ENCODE peak calls at places on chromosomes 1 and 21, in four cellular contexts. One of them, this sample, is unnamed.

GRCh38 chr21:37862536-37862935 is 53.7 kb downstream of the KCNJ6 start:
- DNase-seq in mesendoderm: peak
- DNase-seq in IMR-90: peak
- DNase-seq in H9: peak
- DNase-seq in this sample: no peak

GRCh38 chr1:247288341-247288740 is 32.5 kb downstream of the VN1R5 start:
- DNase-seq in H9: no peak
- DNase-seq in mesendoderm: no peak
- DNase-seq in IMR-90: no peak
- DNase-seq in this sample: no peak

GRCh38 chr1:219880765-219881457 is 47.4 kb downstream of the SLC30A10 start:
- DNase-seq in IMR-90: no peak
- DNase-seq in mesendoderm: peak
- DNase-seq in H9: no peak
- DNase-seq in this sample: no peak

GRCh38 chr1:27992271-27992670 is 32.5 kb downstream of the XKR8 start:
- DNase-seq in IMR-90: no peak
- DNase-seq in mesendoderm: no peak
- DNase-seq in H9: no peak
- DNase-seq in this sample: no peak

GRCh38 chr21:45992311-45993209 is 11.0 kb downstream of the COL6A1 start:
- DNase-seq in H9: no peak
- DNase-seq in IMR-90: no peak
- DNase-seq in mesendoderm: no peak
- DNase-seq in this sample: no peak

GRCh38 chr1:175207971-175208370 is 15.4 kb upstream of the KIAA0040 start:
- DNase-seq in IMR-90: no peak
- DNase-seq in H9: no peak
- DNase-seq in mesendoderm: no peak
- DNase-seq in this sample: no peak

GRCh38 chr21:42701706-42702456 is 48.5 kb downstream of the PDE9A start:
- DNase-seq in H9: no peak
- DNase-seq in mesendoderm: no peak
- DNase-seq in IMR-90: no peak
- DNase-seq in this sample: no peak

GRCh38 chr1:82110366-82111254 is 309.9 kb downstream of the ADGRL2 start:
- DNase-seq in mesendoderm: no peak
- DNase-seq in H9: no peak
- DNase-seq in IMR-90: no peak
- DNase-seq in this sample: no peak

GRCh38 chr1:31579374-31579773 is 3.1 kb downstream of the TINAGL1 start:
- DNase-seq in mesendoderm: peak
- DNase-seq in IMR-90: no peak
- DNase-seq in H9: peak
- DNase-seq in this sample: no peak

GRCh38 chr1:68111804-68112436 is 61.5 kb upstream of the DIRAS3 start:
- DNase-seq in mesendoderm: peak
- DNase-seq in IMR-90: peak
- DNase-seq in H9: no peak
- DNase-seq in this sample: peak

GRCh38 chr1:246497331-246497915 is 9.7 kb downstream of the SMYD3 start:
- DNase-seq in IMR-90: peak
- DNase-seq in H9: no peak
- DNase-seq in mesendoderm: peak
- DNase-seq in this sample: peak

GRCh38 chr1:211259596-211260126 is 495 bp downstream of the RCOR3 start:
- DNase-seq in H9: no peak
- DNase-seq in IMR-90: no peak
- DNase-seq in mesendoderm: no peak
- DNase-seq in this sample: no peak

GRCh38 chr21:41634858-41635257 is 126.9 kb upstream of the TMPRSS2 start:
- DNase-seq in IMR-90: peak
- DNase-seq in H9: no peak
- DNase-seq in mesendoderm: no peak
- DNase-seq in this sample: no peak

GRCh38 chr21:45892156-45892919 is 89.2 kb upstream of the COL6A1 start:
- DNase-seq in IMR-90: no peak
- DNase-seq in mesendoderm: no peak
- DNase-seq in H9: no peak
- DNase-seq in this sample: no peak

GRCh38 chr1:27367160-27367650 is 444 bp upstream of the MAP3K6 start:
- DNase-seq in IMR-90: no peak
- DNase-seq in mesendoderm: no peak
- DNase-seq in H9: no peak
- DNase-seq in this sample: no peak

GRCh38 chr1:54971317-54971791 is 9.1 kb upstream of the TMEM61 start:
- DNase-seq in IMR-90: peak
- DNase-seq in mesendoderm: no peak
- DNase-seq in H9: no peak
- DNase-seq in this sample: no peak

GRCh38 chr1:107454786-107455185 is 313.9 kb downstream of the NTNG1 start:
- DNase-seq in H9: no peak
- DNase-seq in IMR-90: no peak
- DNase-seq in mesendoderm: no peak
- DNase-seq in this sample: no peak

GRCh38 chr1:25106352-25106751 is 126.0 kb downstream of the SYF2 start:
- DNase-seq in IMR-90: no peak
- DNase-seq in H9: no peak
- DNase-seq in mesendoderm: no peak
- DNase-seq in this sample: no peak

GRCh38 chr21:38751379-38752050 is 54.2 kb upstream of the ETS2 start:
- DNase-seq in IMR-90: no peak
- DNase-seq in mesendoderm: no peak
- DNase-seq in H9: no peak
- DNase-seq in this sample: no peak

GRCh38 chr1:42767510-42767924 is 468 bp downstream of the C1orf50 start:
- DNase-seq in mesendoderm: no peak
- DNase-seq in H9: no peak
- DNase-seq in IMR-90: no peak
- DNase-seq in this sample: no peak

GRCh38 chr1:42765271-42765670 is 1.6 kb downstream of the P3H1 start:
- DNase-seq in IMR-90: no peak
- DNase-seq in H9: no peak
- DNase-seq in mesendoderm: no peak
- DNase-seq in this sample: no peak

GRCh38 chr1:42765832-42766722 is 751 bp downstream of the P3H1 start:
- DNase-seq in mesendoderm: peak
- DNase-seq in IMR-90: peak
- DNase-seq in H9: peak
- DNase-seq in this sample: peak

GRCh38 chr1:42768172-42768571 is 1.1 kb downstream of the C1orf50 start:
- DNase-seq in IMR-90: no peak
- DNase-seq in H9: no peak
- DNase-seq in mesendoderm: no peak
- DNase-seq in this sample: no peak

GRCh38 chr1:42766723-42767509 is at the start of the genes C1orf50 and P3H1:
- DNase-seq in H9: peak
- DNase-seq in mesendoderm: peak
- DNase-seq in IMR-90: peak
- DNase-seq in this sample: peak
- H3K18ac ChIP-seq in H9: peak
- H3K18ac ChIP-seq in mesendoderm: peak
- H3K18ac ChIP-seq in IMR-90: peak
- H3K18ac ChIP-seq in this sample: peak

DNA sequence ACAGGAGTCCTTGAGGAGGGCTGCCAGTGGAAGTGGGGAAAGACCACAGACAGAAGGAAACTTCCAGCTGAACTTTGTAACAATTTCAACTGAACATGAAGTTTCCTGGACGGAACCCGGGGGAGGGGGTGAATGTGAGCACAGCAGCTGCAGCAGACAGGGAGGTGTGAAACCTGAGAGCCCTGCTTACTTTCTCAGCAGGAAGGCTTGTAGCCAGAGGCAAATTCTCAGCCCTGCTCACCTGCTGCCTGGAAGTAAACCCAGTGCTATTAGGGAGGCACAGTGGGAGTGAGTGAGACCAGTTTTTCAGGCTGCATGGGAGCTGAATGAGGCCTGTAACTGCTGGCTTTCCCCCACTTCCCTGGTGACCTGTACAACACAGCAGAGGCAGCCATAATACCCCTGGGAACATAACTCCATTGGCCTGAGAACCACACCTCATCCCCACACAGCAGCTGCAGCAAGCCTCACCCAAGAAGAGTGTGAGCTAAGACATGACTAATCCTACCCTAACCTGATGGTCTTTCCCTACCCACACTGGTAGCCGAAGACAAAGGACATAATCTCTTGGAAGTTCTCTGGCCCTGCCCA is 9.6 kb upstream of the SPRR2F start:
- DNase-seq in H9: peak
- DNase-seq in mesendoderm: peak
- DNase-seq in IMR-90: no peak
- DNase-seq in this sample: peak
- H3K18ac ChIP-seq in H9: peak
- H3K18ac ChIP-seq in mesendoderm: no peak
- H3K18ac ChIP-seq in IMR-90: no peak
- H3K18ac ChIP-seq in this sample: peak

GRCh38 chr1:42914092-42914625 is 44.5 kb downstream of the SLC2A1 start:
- DNase-seq in IMR-90: no peak
- DNase-seq in H9: no peak
- DNase-seq in mesendoderm: no peak
- DNase-seq in this sample: no peak

GRCh38 chr1:42908046-42908445 is 50.6 kb downstream of the SLC2A1 start:
- DNase-seq in IMR-90: no peak
- DNase-seq in H9: no peak
- DNase-seq in mesendoderm: no peak
- DNase-seq in this sample: no peak

GRCh38 chr1:42913426-42914091 is 45.1 kb downstream of the SLC2A1 start:
- DNase-seq in IMR-90: peak
- DNase-seq in H9: peak
- DNase-seq in mesendoderm: peak
- DNase-seq in this sample: peak

GRCh38 chr1:42915456-42915855 is 43.2 kb downstream of the SLC2A1 start:
- DNase-seq in H9: peak
- DNase-seq in IMR-90: no peak
- DNase-seq in mesendoderm: no peak
- DNase-seq in this sample: no peak

GRCh38 chr1:42910985-42911384 is 47.7 kb downstream of the SLC2A1 start:
- DNase-seq in H9: peak
- DNase-seq in IMR-90: no peak
- DNase-seq in mesendoderm: peak
- DNase-seq in this sample: no peak
- H3K18ac ChIP-seq in H9: no peak
- H3K18ac ChIP-seq in IMR-90: no peak
- H3K18ac ChIP-seq in mesendoderm: no peak
- H3K18ac ChIP-seq in this sample: no peak

GRCh38 chr1:233689017-233689747 is 75.3 kb downstream of the KCNK1 start:
- DNase-seq in IMR-90: no peak
- DNase-seq in mesendoderm: no peak
- DNase-seq in H9: no peak
- DNase-seq in this sample: no peak
- H3K18ac ChIP-seq in IMR-90: no peak
- H3K18ac ChIP-seq in mesendoderm: no peak
- H3K18ac ChIP-seq in H9: no peak
- H3K18ac ChIP-seq in this sample: no peak

GRCh38 chr1:236821111-236821625 is 26.1 kb downstream of the MTR start:
- DNase-seq in H9: no peak
- DNase-seq in IMR-90: no peak
- DNase-seq in mesendoderm: no peak
- DNase-seq in this sample: no peak

GRCh38 chr1:236819856-236820255 is 24.8 kb downstream of the MTR start:
- DNase-seq in IMR-90: no peak
- DNase-seq in mesendoderm: no peak
- DNase-seq in H9: no peak
- DNase-seq in this sample: no peak

GRCh38 chr1:236829085-236829484 is 34.0 kb downstream of the MTR start:
- DNase-seq in H9: no peak
- DNase-seq in IMR-90: no peak
- DNase-seq in mesendoderm: no peak
- DNase-seq in this sample: no peak

GRCh38 chr1:236823559-236823958 is 28.5 kb downstream of the MTR start:
- DNase-seq in H9: no peak
- DNase-seq in IMR-90: no peak
- DNase-seq in mesendoderm: no peak
- DNase-seq in this sample: no peak
- H3K18ac ChIP-seq in H9: no peak
- H3K18ac ChIP-seq in IMR-90: no peak
- H3K18ac ChIP-seq in mesendoderm: no peak
- H3K18ac ChIP-seq in this sample: no peak

DNA sequence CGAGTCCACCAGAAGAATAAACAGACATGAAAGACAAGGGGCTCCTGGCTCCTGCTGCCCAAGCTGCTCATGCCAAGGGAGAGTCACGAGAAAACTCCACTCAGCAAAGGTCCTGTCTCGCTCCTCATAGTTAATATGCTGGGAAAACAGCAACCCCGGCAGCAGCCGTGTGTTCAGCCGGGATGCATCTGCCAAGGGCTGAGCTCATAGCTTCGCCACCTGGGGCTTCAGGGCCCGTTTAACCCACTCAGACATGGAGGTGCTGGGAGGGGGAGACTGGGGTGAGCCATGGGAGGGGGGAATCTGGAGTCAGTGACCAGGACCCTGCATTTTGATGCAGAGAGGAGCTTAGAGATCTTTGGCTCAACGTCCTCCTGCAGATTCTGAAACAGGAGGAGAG is 283.4 kb downstream of the PTPRU start:
- DNase-seq in IMR-90: no peak
- DNase-seq in mesendoderm: no peak
- DNase-seq in H9: peak
- DNase-seq in this sample: no peak
- H3K18ac ChIP-seq in IMR-90: no peak
- H3K18ac ChIP-seq in mesendoderm: no peak
- H3K18ac ChIP-seq in H9: no peak
- H3K18ac ChIP-seq in this sample: no peak